ENCODE peak calls at places on chromosomes 2 and 18, in four cellular contexts. One of them, this sample, is unnamed. For H3K4me1, the result is how much of the 10 kb centered on the place peaks cover.

GRCh38 chr18:43780782-43781340 is 503.6 kb upstream of the SYT4 start:
- DNase-seq in CD8-positive, alpha-beta T cell: no peak
- DNase-seq in Karpas-422: no peak
- DNase-seq in kidney: no peak
- DNase-seq in this sample: no peak

GRCh38 chr2:237922641-237923361 is 44.0 kb upstream of the UBE2F start:
- DNase-seq in Karpas-422: no peak
- DNase-seq in kidney: no peak
- DNase-seq in CD8-positive, alpha-beta T cell: no peak
- DNase-seq in this sample: no peak

GRCh38 chr2:98049991-98050519 is 36.9 kb upstream of the VWA3B start:
- DNase-seq in CD8-positive, alpha-beta T cell: no peak
- DNase-seq in kidney: no peak
- DNase-seq in Karpas-422: no peak
- DNase-seq in this sample: peak

GRCh38 chr2:112077814-112078213 is 22.7 kb downstream of the TMEM87B start:
- DNase-seq in kidney: no peak
- DNase-seq in CD8-positive, alpha-beta T cell: no peak
- DNase-seq in Karpas-422: peak
- DNase-seq in this sample: no peak

GRCh38 chr2:208046686-208047085 is 21.4 kb upstream of the PLEKHM3 start:
- DNase-seq in CD8-positive, alpha-beta T cell: no peak
- DNase-seq in Karpas-422: no peak
- DNase-seq in kidney: no peak
- DNase-seq in this sample: no peak

GRCh38 chr2:199850718-199851498 is at the start of gene FTCDNL1:
- DNase-seq in Karpas-422: peak
- DNase-seq in CD8-positive, alpha-beta T cell: peak
- DNase-seq in kidney: peak
- DNase-seq in this sample: peak

GRCh38 chr18:12604445-12605007 is 53.4 kb downstream of the SPIRE1 start:
- DNase-seq in CD8-positive, alpha-beta T cell: no peak
- DNase-seq in Karpas-422: no peak
- DNase-seq in kidney: no peak
- DNase-seq in this sample: no peak

GRCh38 chr18:51195086-51195601 is 2.3 kb downstream of the MEX3C start:
- DNase-seq in CD8-positive, alpha-beta T cell: no peak
- DNase-seq in Karpas-422: no peak
- DNase-seq in kidney: no peak
- DNase-seq in this sample: no peak

GRCh38 chr2:151051584-151052220 is 210.0 kb downstream of the RBM43 start:
- DNase-seq in CD8-positive, alpha-beta T cell: no peak
- DNase-seq in Karpas-422: peak
- DNase-seq in kidney: no peak
- DNase-seq in this sample: no peak

GRCh38 chr2:159546039-159546438 is 70.3 kb downstream of the BAZ2B start:
- DNase-seq in kidney: no peak
- DNase-seq in Karpas-422: no peak
- DNase-seq in CD8-positive, alpha-beta T cell: no peak
- DNase-seq in this sample: no peak

GRCh38 chr2:34305587-34305986 is 706.5 kb upstream of the FAM98A start:
- DNase-seq in kidney: no peak
- DNase-seq in Karpas-422: no peak
- DNase-seq in CD8-positive, alpha-beta T cell: no peak
- DNase-seq in this sample: no peak

GRCh38 chr18:74367905-74368304 is 52.3 kb downstream of the C18orf63 start:
- DNase-seq in Karpas-422: no peak
- DNase-seq in CD8-positive, alpha-beta T cell: no peak
- DNase-seq in kidney: no peak
- DNase-seq in this sample: no peak

GRCh38 chr2:203002054-203002821 is 12.4 kb upstream of the NBEAL1 start:
- DNase-seq in Karpas-422: no peak
- DNase-seq in CD8-positive, alpha-beta T cell: no peak
- DNase-seq in kidney: no peak
- DNase-seq in this sample: no peak

GRCh38 chr2:132668189-132668833 is 1.7 kb downstream of the LYPD1 start:
- DNase-seq in CD8-positive, alpha-beta T cell: no peak
- DNase-seq in Karpas-422: no peak
- DNase-seq in kidney: no peak
- DNase-seq in this sample: no peak

GRCh38 chr2:20563833-20564232 is 87.1 kb downstream of the HS1BP3 start:
- DNase-seq in CD8-positive, alpha-beta T cell: no peak
- DNase-seq in Karpas-422: peak
- DNase-seq in kidney: no peak
- DNase-seq in this sample: peak

GRCh38 chr2:55923091-55923977 is at the start of gene EFEMP1:
- DNase-seq in kidney: peak
- DNase-seq in CD8-positive, alpha-beta T cell: no peak
- DNase-seq in Karpas-422: no peak
- DNase-seq in this sample: peak

GRCh38 chr18:49645836-49646235 is 84.0 kb downstream of the LIPG start:
- DNase-seq in kidney: no peak
- DNase-seq in CD8-positive, alpha-beta T cell: no peak
- DNase-seq in Karpas-422: no peak
- DNase-seq in this sample: peak

GRCh38 chr2:223696719-223697118 is 94.6 kb upstream of the SCG2 start:
- DNase-seq in kidney: no peak
- DNase-seq in CD8-positive, alpha-beta T cell: no peak
- DNase-seq in Karpas-422: no peak
- DNase-seq in this sample: no peak

GRCh38 chr2:21800356-21800755 is 676.6 kb downstream of the TDRD15 start:
- DNase-seq in CD8-positive, alpha-beta T cell: no peak
- DNase-seq in kidney: no peak
- DNase-seq in Karpas-422: no peak
- DNase-seq in this sample: no peak

GRCh38 chr2:200592414-200593075 is 6.7 kb downstream of the AOX1 start:
- DNase-seq in kidney: no peak
- DNase-seq in Karpas-422: peak
- DNase-seq in CD8-positive, alpha-beta T cell: no peak
- DNase-seq in this sample: no peak

GRCh38 chr2:25537526-25537925 is 135.9 kb downstream of the DTNB start:
- DNase-seq in kidney: no peak
- DNase-seq in Karpas-422: no peak
- DNase-seq in CD8-positive, alpha-beta T cell: no peak
- DNase-seq in this sample: no peak

GRCh38 chr2:169050476-169051240 is 18.7 kb upstream of the DHRS9 start:
- DNase-seq in CD8-positive, alpha-beta T cell: no peak
- DNase-seq in kidney: no peak
- DNase-seq in Karpas-422: no peak
- DNase-seq in this sample: no peak

GRCh38 chr2:23376075-23376474 is 8.9 kb upstream of the KLHL29 start:
- DNase-seq in Karpas-422: no peak
- DNase-seq in CD8-positive, alpha-beta T cell: no peak
- DNase-seq in kidney: no peak
- DNase-seq in this sample: no peak

GRCh38 chr2:171272039-171272438 is 111.3 kb upstream of the TLK1 start:
- DNase-seq in CD8-positive, alpha-beta T cell: no peak
- DNase-seq in kidney: no peak
- DNase-seq in Karpas-422: no peak
- DNase-seq in this sample: no peak

GRCh38 chr2:202035089-202035940 is 1.7 kb downstream of the FZD7 start:
- DNase-seq in kidney: peak
- DNase-seq in Karpas-422: no peak
- DNase-seq in CD8-positive, alpha-beta T cell: no peak
- DNase-seq in this sample: no peak

GRCh38 chr18:43692291-43692690 is 415.0 kb upstream of the SYT4 start:
- DNase-seq in CD8-positive, alpha-beta T cell: no peak
- DNase-seq in kidney: no peak
- DNase-seq in Karpas-422: no peak
- DNase-seq in this sample: no peak

GRCh38 chr2:199851886-199852285 is 894 bp upstream of the FTCDNL1 start:
- DNase-seq in CD8-positive, alpha-beta T cell: no peak
- DNase-seq in kidney: no peak
- DNase-seq in Karpas-422: no peak
- DNase-seq in this sample: no peak

GRCh38 chr2:233404227-233404626 is 49.9 kb downstream of the DGKD start:
- DNase-seq in CD8-positive, alpha-beta T cell: peak
- DNase-seq in kidney: no peak
- DNase-seq in Karpas-422: peak
- DNase-seq in this sample: peak

GRCh38 chr2:120803085-120803484 is 67.4 kb downstream of the GLI2 start:
- DNase-seq in Karpas-422: no peak
- DNase-seq in CD8-positive, alpha-beta T cell: no peak
- DNase-seq in kidney: no peak
- DNase-seq in this sample: no peak

GRCh38 chr18:52995875-52996274 is 655.9 kb downstream of the DCC start:
- DNase-seq in kidney: no peak
- DNase-seq in Karpas-422: no peak
- DNase-seq in CD8-positive, alpha-beta T cell: no peak
- DNase-seq in this sample: no peak

GRCh38 chr18:46321954-46322353 is 217.8 kb downstream of the HAUS1 start:
- DNase-seq in CD8-positive, alpha-beta T cell: no peak
- DNase-seq in Karpas-422: no peak
- DNase-seq in kidney: no peak
- DNase-seq in this sample: no peak

GRCh38 chr18:63022429-63023022 is 297.0 kb downstream of the BCL2 start:
- DNase-seq in kidney: no peak
- DNase-seq in CD8-positive, alpha-beta T cell: no peak
- DNase-seq in Karpas-422: no peak
- DNase-seq in this sample: no peak

GRCh38 chr2:25787020-25787419 is 91.3 kb downstream of the ASXL2 start:
- DNase-seq in kidney: no peak
- DNase-seq in Karpas-422: no peak
- DNase-seq in CD8-positive, alpha-beta T cell: no peak
- DNase-seq in this sample: no peak

GRCh38 chr2:75606851-75607798 is 39.5 kb upstream of the MRPL19 start:
- DNase-seq in Karpas-422: no peak
- DNase-seq in CD8-positive, alpha-beta T cell: no peak
- DNase-seq in kidney: no peak
- DNase-seq in this sample: no peak

GRCh38 chr18:13220326-13220991 is 1.9 kb downstream of the LDLRAD4 start:
- DNase-seq in Karpas-422: no peak
- DNase-seq in kidney: no peak
- DNase-seq in CD8-positive, alpha-beta T cell: no peak
- DNase-seq in this sample: no peak

GRCh38 chr18:25074925-25075693 is 276.9 kb downstream of the ZNF521 start:
- DNase-seq in CD8-positive, alpha-beta T cell: no peak
- DNase-seq in Karpas-422: no peak
- DNase-seq in kidney: no peak
- DNase-seq in this sample: no peak
- H3K4me1 ChIP-seq in CD8-positive, alpha-beta T cell: under half
- H3K4me1 ChIP-seq in Karpas-422: under half
- H3K4me1 ChIP-seq in kidney: under half
- H3K4me1 ChIP-seq in this sample: under half

DNA sequence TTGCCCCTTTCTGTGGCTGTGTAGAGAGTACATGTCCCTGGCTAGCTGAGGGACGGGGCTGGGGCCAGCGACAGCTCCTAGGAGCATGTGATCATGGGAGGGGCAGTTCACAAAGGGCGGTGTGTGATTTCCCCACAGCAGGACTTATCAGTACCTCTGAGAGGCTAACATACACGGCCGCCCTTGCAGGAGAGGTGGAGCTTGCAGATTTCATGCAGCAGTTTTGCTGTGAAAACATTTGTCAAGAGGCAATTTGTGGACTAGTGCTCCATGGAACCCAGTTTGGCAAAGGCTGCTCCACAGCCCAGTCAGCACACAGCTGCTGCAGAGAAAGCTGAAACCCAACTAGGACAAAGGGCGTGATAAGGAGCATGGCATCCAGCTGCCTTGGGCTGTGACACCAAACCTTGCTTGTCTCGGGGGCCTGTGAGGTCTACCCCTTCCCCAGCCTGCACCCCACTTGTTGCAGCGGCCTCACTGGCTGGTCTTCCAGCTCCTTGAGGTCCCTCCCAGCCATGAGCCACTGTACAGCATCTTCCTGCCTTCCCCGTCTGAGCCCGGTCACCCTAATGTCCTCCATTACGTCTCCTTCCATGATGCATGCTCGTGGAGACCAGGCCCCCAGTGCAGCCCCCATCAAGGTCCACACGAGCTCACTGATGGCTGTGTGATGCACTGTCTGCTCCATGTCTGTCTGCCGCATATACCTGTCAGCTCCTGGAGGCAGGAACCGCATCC is 121.4 kb upstream of the HDAC4 start:
- DNase-seq in kidney: peak
- DNase-seq in Karpas-422: no peak
- DNase-seq in CD8-positive, alpha-beta T cell: no peak
- DNase-seq in this sample: no peak
- H3K4me3 ChIP-seq in kidney: no peak
- H3K4me3 ChIP-seq in Karpas-422: no peak
- H3K4me3 ChIP-seq in CD8-positive, alpha-beta T cell: no peak
- H3K4me3 ChIP-seq in this sample: no peak

DNA sequence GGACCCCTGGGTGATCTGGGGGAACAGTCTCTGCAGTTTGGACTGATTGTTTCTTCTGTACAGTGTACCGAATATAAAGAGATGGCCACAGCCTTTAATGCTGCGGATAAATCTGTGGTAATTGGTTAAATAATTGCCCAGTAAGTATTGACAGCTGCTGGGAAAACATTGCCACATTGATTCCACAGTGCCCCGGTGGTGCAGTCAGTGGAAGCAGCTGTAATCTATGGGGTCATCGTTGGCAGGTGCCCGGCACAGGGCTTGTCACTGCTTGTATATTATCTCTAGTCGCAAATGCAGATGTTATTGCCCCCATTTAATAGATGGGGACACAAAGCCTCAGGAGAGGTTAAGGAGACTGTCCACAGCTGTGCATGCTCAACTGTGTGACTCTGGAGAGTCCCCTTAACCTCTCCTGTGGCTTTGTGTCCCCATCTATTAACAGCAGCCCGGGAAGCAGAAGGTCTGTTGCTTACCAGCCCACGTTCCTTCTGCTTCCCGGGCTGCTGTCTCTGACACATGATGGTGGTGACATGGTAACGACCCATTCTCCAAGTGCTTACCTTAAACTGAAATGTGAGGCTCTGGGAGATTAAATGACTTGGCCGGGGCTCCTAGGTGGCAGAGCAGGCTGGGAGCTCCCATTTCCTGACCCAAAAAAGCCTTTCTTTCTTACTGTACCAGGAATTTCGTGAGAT is 76.9 kb downstream of the NCK2 start:
- DNase-seq in Karpas-422: no peak
- DNase-seq in kidney: no peak
- DNase-seq in CD8-positive, alpha-beta T cell: no peak
- DNase-seq in this sample: no peak
- H3K4me1 ChIP-seq in Karpas-422: under half
- H3K4me1 ChIP-seq in kidney: under half
- H3K4me1 ChIP-seq in CD8-positive, alpha-beta T cell: half or more
- H3K4me1 ChIP-seq in this sample: under half

GRCh38 chr2:165205865-165206264 is 2.0 kb upstream of the SCN3A start:
- DNase-seq in CD8-positive, alpha-beta T cell: no peak
- DNase-seq in Karpas-422: no peak
- DNase-seq in kidney: no peak
- DNase-seq in this sample: no peak

GRCh38 chr2:165198181-165198580 is 5.7 kb downstream of the SCN3A start:
- DNase-seq in CD8-positive, alpha-beta T cell: no peak
- DNase-seq in Karpas-422: no peak
- DNase-seq in kidney: no peak
- DNase-seq in this sample: no peak

GRCh38 chr2:165202230-165202629 is 1.6 kb downstream of the SCN3A start:
- DNase-seq in Karpas-422: no peak
- DNase-seq in CD8-positive, alpha-beta T cell: no peak
- DNase-seq in kidney: no peak
- DNase-seq in this sample: no peak

GRCh38 chr2:165208094-165208493 is 4.2 kb upstream of the SCN3A start:
- DNase-seq in Karpas-422: no peak
- DNase-seq in kidney: no peak
- DNase-seq in CD8-positive, alpha-beta T cell: no peak
- DNase-seq in this sample: no peak

GRCh38 chr2:165203689-165204559 is at the start of gene SCN3A:
- DNase-seq in CD8-positive, alpha-beta T cell: no peak
- DNase-seq in kidney: no peak
- DNase-seq in Karpas-422: peak
- DNase-seq in this sample: no peak
- H3K4me3 ChIP-seq in CD8-positive, alpha-beta T cell: no peak
- H3K4me3 ChIP-seq in kidney: peak
- H3K4me3 ChIP-seq in Karpas-422: no peak
- H3K4me3 ChIP-seq in this sample: no peak